ENCODE peak calls at places on chromosomes 6 and 20, in nine cellular contexts. U, M, F, V, O, B, H, R and J are unnamed samples.

GRCh38 chr20:34578521-34579147 is 20.1 kb downstream of the MAP1LC3A start:
- DNase-seq in U (no peak), M (no peak), F (no peak), V (no peak), O (no peak), B (no peak), H (no peak), R (no peak), J (no peak)

GRCh38 chr6:17666646-17667045 is 40.1 kb downstream of the NUP153 start:
- DNase-seq in U (no peak), M (no peak), F (no peak), V (no peak), O (no peak), B (no peak), H (no peak), R (no peak), J (no peak)

GRCh38 chr6:44431118-44431725 is 43.7 kb downstream of the CDC5L start:
- DNase-seq in U (no peak), M (peak), F (peak), V (no peak), O (peak), B (no peak), H (peak), R (peak), J (peak)

GRCh38 chr6:156280131-156280530 is 497.0 kb upstream of the ARID1B start:
- DNase-seq in U (no peak), M (no peak), F (no peak), V (no peak), O (no peak), B (no peak), H (no peak), R (no peak), J (no peak)

GRCh38 chr20:37388831-37389230 is 42.9 kb downstream of the SRC start:
- DNase-seq in U (no peak), M (no peak), F (no peak), V (peak), O (no peak), B (no peak), H (no peak), R (no peak), J (no peak)

GRCh38 chr6:125170376-125170775 is 16.8 kb downstream of the TPD52L1 start:
- DNase-seq in U (no peak), M (peak), F (no peak), V (no peak), O (no peak), B (no peak), H (peak), R (no peak), J (no peak)

GRCh38 chr6:52553158-52553557 is 23.7 kb downstream of the TRAM2 start:
- DNase-seq in U (no peak), M (no peak), F (no peak), V (no peak), O (no peak), B (no peak), H (no peak), R (no peak), J (no peak)

GRCh38 chr6:38503032-38503784 is 136.5 kb downstream of the BTBD9 start:
- DNase-seq in U (no peak), M (no peak), F (no peak), V (no peak), O (peak), B (no peak), H (no peak), R (no peak), J (no peak)

GRCh38 chr20:20734475-20734948 is 22.1 kb upstream of the RALGAPA2 start:
- DNase-seq in U (no peak), M (no peak), F (no peak), V (no peak), O (no peak), B (no peak), H (no peak), R (no peak), J (no peak)

GRCh38 chr20:63978319-63979220 is 872 bp downstream of the SAMD10 start:
- DNase-seq in U (peak), M (no peak), F (no peak), V (peak), O (peak), B (peak), H (peak), R (peak), J (peak)

GRCh38 chr6:165581678-165582077 is 81.4 kb downstream of the PDE10A start:
- DNase-seq in U (no peak), M (no peak), F (no peak), V (no peak), O (no peak), B (no peak), H (no peak), R (no peak), J (no peak)

GRCh38 chr20:48769111-48769879 is 58.5 kb downstream of the PREX1 start:
- DNase-seq in U (no peak), M (no peak), F (no peak), V (no peak), O (no peak), B (no peak), H (no peak), R (no peak), J (no peak)

GRCh38 chr6:4059115-4059777 is 19.7 kb downstream of the FAM217A start:
- DNase-seq in U (no peak), M (peak), F (peak), V (no peak), O (no peak), B (no peak), H (peak), R (no peak), J (no peak)

GRCh38 chr6:26577720-26578072 is 19.1 kb upstream of the ABT1 start:
- DNase-seq in U (no peak), M (no peak), F (no peak), V (no peak), O (no peak), B (no peak), H (no peak), R (no peak), J (no peak)

GRCh38 chr6:68635706-68636513 is 828 bp downstream of the ADGRB3 start:
- DNase-seq in U (no peak), M (no peak), F (no peak), V (no peak), O (peak), B (no peak), H (peak), R (no peak), J (no peak)

GRCh38 chr6:140208286-140208685 is 833.8 kb upstream of the CITED2 start:
- DNase-seq in U (no peak), M (no peak), F (no peak), V (no peak), O (no peak), B (no peak), H (no peak), R (no peak), J (no peak)

GRCh38 chr6:169827372-169827771 is 76.0 kb downstream of the ERMARD start:
- DNase-seq in U (no peak), M (no peak), F (no peak), V (no peak), O (no peak), B (no peak), H (no peak), R (no peak), J (no peak)

GRCh38 chr6:33692760-33693158 is 18.7 kb downstream of the UQCC2 start:
- DNase-seq in U (no peak), M (no peak), F (no peak), V (peak), O (no peak), B (peak), H (peak), R (no peak), J (peak)

GRCh38 chr6:11413728-11414127 is 123.8 kb upstream of the TMEM170B start:
- DNase-seq in U (no peak), M (no peak), F (no peak), V (no peak), O (no peak), B (no peak), H (peak), R (peak), J (no peak)

GRCh38 chr6:43386492-43386891 is 17.0 kb upstream of the ZNF318 start:
- DNase-seq in U (no peak), M (no peak), F (no peak), V (no peak), O (no peak), B (no peak), H (no peak), R (no peak), J (no peak)

GRCh38 chr6:8526619-8527018 is 91.3 kb upstream of the SLC35B3 start:
- DNase-seq in U (peak), M (no peak), F (no peak), V (no peak), O (no peak), B (no peak), H (no peak), R (no peak), J (no peak)

GRCh38 chr20:58169441-58169840 is 59.0 kb downstream of the ANKRD60 start:
- DNase-seq in U (no peak), M (peak), F (peak), V (peak), O (no peak), B (no peak), H (peak), R (no peak), J (no peak)

GRCh38 chr6:14501914-14502313 is 384.3 kb downstream of the CD83 start:
- DNase-seq in U (no peak), M (no peak), F (no peak), V (no peak), O (no peak), B (no peak), H (no peak), R (no peak), J (no peak)

GRCh38 chr6:44672838-44673237 is 285.3 kb downstream of the CDC5L start:
- DNase-seq in U (no peak), M (no peak), F (no peak), V (no peak), O (no peak), B (no peak), H (no peak), R (peak), J (no peak)

GRCh38 chr20:18585134-18585533 is 2.7 kb upstream of the DTD1 start:
- DNase-seq in U (no peak), M (peak), F (no peak), V (no peak), O (no peak), B (no peak), H (peak), R (peak), J (no peak)

GRCh38 chr20:22566876-22567658 is 17.3 kb downstream of the FOXA2 start:
- DNase-seq in U (no peak), M (no peak), F (no peak), V (no peak), O (no peak), B (no peak), H (no peak), R (no peak), J (no peak)

GRCh38 chr6:6865601-6866000 is 242.2 kb upstream of the RREB1 start:
- DNase-seq in U (no peak), M (no peak), F (no peak), V (no peak), O (no peak), B (no peak), H (no peak), R (no peak), J (no peak)

GRCh38 chr6:124869412-124869811 is 92.8 kb upstream of the RNF217 start:
- DNase-seq in U (no peak), M (no peak), F (no peak), V (no peak), O (no peak), B (no peak), H (no peak), R (no peak), J (no peak)

GRCh38 chr6:45727824-45728449 is 287.7 kb downstream of the CLIC5 start:
- DNase-seq in U (no peak), M (no peak), F (no peak), V (no peak), O (no peak), B (no peak), H (no peak), R (no peak), J (no peak)

GRCh38 chr6:169452117-169452868 is 198.6 kb upstream of the THBS2 start:
- DNase-seq in U (peak), M (peak), F (no peak), V (peak), O (no peak), B (no peak), H (peak), R (peak), J (peak)

GRCh38 chr6:51335543-51335942 is 516.9 kb downstream of the TFAP2B start:
- DNase-seq in U (no peak), M (no peak), F (no peak), V (no peak), O (no peak), B (no peak), H (no peak), R (no peak), J (no peak)

GRCh38 chr20:1369970-1370369 is 22.9 kb downstream of the FKBP1A start:
- DNase-seq in U (no peak), M (no peak), F (no peak), V (no peak), O (no peak), B (no peak), H (no peak), R (no peak), J (no peak)

GRCh38 chr20:2006452-2007381 is 12.9 kb upstream of the PDYN start:
- DNase-seq in U (no peak), M (peak), F (no peak), V (no peak), O (peak), B (no peak), H (peak), R (no peak), J (no peak)

GRCh38 chr6:85368631-85369030 is 81.3 kb upstream of the NT5E start:
- DNase-seq in U (no peak), M (no peak), F (no peak), V (no peak), O (no peak), B (no peak), H (no peak), R (no peak), J (no peak)

GRCh38 chr6:85372915-85373270 is 77.0 kb upstream of the NT5E start:
- DNase-seq in U (no peak), M (no peak), F (no peak), V (no peak), O (no peak), B (no peak), H (no peak), R (no peak), J (no peak)

GRCh38 chr6:85372188-85372914 is 77.5 kb upstream of the NT5E start:
- DNase-seq in U (no peak), M (no peak), F (no peak), V (no peak), O (no peak), B (no peak), H (no peak), R (no peak), J (no peak)
- TF ChIP-seq CTCF in U (no peak), M (no peak), F (no peak), V (peak), O (no peak), B (peak), H (no peak), R (no peak), J (no peak)

DNA sequence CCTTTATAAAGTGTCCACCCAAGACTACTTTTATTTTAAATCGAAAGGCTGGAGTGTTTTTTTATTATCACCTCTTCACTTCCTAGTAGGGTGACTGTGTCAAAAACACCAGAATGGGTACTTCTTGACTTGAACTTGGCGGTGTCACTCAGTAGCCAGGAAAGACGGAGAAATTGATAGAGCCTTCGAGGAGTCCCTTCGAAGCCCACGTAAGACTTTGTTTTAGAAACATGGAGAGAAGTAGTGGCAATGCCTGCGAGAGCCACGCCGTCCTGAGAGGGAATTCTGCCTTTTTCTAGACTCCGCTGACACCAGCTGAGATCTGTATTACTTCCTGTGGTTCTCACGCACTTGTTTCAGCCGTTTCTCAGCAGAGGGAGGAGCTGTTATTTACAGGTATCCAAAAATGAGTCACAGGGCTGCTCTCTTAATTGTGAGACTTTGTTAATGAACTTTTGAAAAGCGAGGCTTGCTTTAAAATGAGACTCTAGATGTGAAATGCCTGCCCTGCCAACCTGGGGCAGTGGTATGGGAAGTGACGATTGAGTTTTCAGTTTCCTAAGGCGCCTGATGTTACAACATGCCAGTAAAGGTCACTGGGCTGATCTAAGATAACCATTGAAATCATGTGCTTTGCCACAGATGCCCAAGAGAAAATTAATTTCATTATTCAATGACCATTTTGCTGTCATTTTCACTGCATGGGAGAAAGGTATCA is 852 bp downstream of the STX11 start:
- DNase-seq in U (no peak), M (no peak), F (no peak), V (no peak), O (no peak), B (no peak), H (peak), R (peak), J (peak)
- TF ChIP-seq CTCF in U (no peak), M (no peak), F (no peak), V (no peak), O (peak), B (no peak), H (no peak), R (no peak), J (no peak)

DNA sequence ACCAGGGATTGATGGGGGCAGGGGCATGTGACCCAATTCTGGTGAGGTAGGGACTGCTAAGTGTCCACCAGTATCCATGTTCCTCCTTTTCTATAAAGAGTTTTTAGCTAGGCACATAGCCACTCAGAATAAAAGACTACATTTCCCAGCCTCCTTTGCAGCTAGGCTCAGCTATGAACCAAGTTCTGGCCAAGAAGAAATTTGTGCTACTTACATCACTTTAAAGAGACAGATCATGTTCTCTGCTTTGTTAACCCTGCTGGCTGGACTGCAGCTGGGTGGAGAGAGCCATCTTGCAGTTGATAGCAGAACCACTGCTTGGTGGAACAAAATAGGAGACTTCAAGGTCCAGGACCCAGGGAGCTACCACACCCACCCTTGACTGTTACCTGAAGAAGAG is 5.3 kb upstream of the CCM2L start:
- DNase-seq in U (no peak), M (no peak), F (no peak), V (no peak), O (no peak), B (no peak), H (peak), R (peak), J (no peak)
- TF ChIP-seq CTCF in U (no peak), M (no peak), F (no peak), V (no peak), O (no peak), B (no peak), H (no peak), R (no peak), J (no peak)

GRCh38 chr6:160070427-160070826 is 51.2 kb upstream of the SLC22A1 start:
- DNase-seq in U (no peak), M (no peak), F (no peak), V (no peak), O (no peak), B (no peak), H (no peak), R (no peak), J (no peak)

GRCh38 chr6:160073272-160073671 is 48.3 kb upstream of the SLC22A1 start:
- DNase-seq in U (no peak), M (no peak), F (no peak), V (no peak), O (no peak), B (no peak), H (no peak), R (no peak), J (no peak)

GRCh38 chr6:160070831-160071230 is 50.8 kb upstream of the SLC22A1 start:
- DNase-seq in U (no peak), M (no peak), F (no peak), V (no peak), O (no peak), B (no peak), H (no peak), R (no peak), J (no peak)

GRCh38 chr6:160069459-160069858 is 52.2 kb upstream of the SLC22A1 start:
- DNase-seq in U (no peak), M (no peak), F (no peak), V (no peak), O (no peak), B (no peak), H (no peak), R (no peak), J (no peak)

GRCh38 chr6:160071805-160072687 is 49.6 kb upstream of the SLC22A1 start:
- DNase-seq in U (no peak), M (no peak), F (no peak), V (no peak), O (peak), B (peak), H (peak), R (no peak), J (no peak)
- TF ChIP-seq CTCF in U (no peak), M (peak), F (peak), V (no peak), O (peak), B (peak), H (peak), R (no peak), J (peak)

GRCh38 chr6:1474205-1474604 is 84.8 kb downstream of the FOXF2 start:
- DNase-seq in U (no peak), M (no peak), F (no peak), V (no peak), O (no peak), B (no peak), H (no peak), R (no peak), J (no peak)
- TF ChIP-seq CTCF in U (no peak), M (no peak), F (no peak), V (no peak), O (no peak), B (no peak), H (no peak), R (peak), J (no peak)